ENCODE peak calls at places on chromosomes 6 and 20, in five cellular contexts. Y, L, E, J and F are unnamed samples.

GRCh38 chr20:45289942-45290676 is 16.5 kb upstream of the RBPJL start:
- DNase-seq in Y (no peak), L (no peak), E (no peak), J (no peak), F (no peak)

GRCh38 chr6:127606131-127606562 is 29.2 kb downstream of the C6orf58 start:
- DNase-seq in Y (no peak), L (no peak), E (peak), J (peak), F (no peak)

GRCh38 chr6:84774174-84775158 is 10.1 kb upstream of the TBX18 start:
- DNase-seq in Y (peak), L (no peak), E (no peak), J (peak), F (no peak)

GRCh38 chr6:148711833-148712653 is 34.8 kb upstream of the UST start:
- DNase-seq in Y (no peak), L (no peak), E (no peak), J (no peak), F (no peak)

GRCh38 chr6:43113431-43114260 is 37.5 kb downstream of the PTK7 start:
- DNase-seq in Y (no peak), L (no peak), E (no peak), J (peak), F (no peak)

GRCh38 chr20:60085551-60086132 is 127.4 kb downstream of the CDH26 start:
- DNase-seq in Y (no peak), L (no peak), E (no peak), J (no peak), F (no peak)

GRCh38 chr6:3627501-3627900 is 124.0 kb downstream of the PXDC1 start:
- DNase-seq in Y (no peak), L (no peak), E (no peak), J (no peak), F (no peak)

GRCh38 chr6:3789896-3790558 is 38.5 kb upstream of the PXDC1 start:
- DNase-seq in Y (no peak), L (no peak), E (no peak), J (no peak), F (no peak)

GRCh38 chr20:16548073-16548672 is 25.1 kb downstream of the KIF16B start:
- DNase-seq in Y (no peak), L (no peak), E (no peak), J (no peak), F (no peak)

GRCh38 chr20:64253000-64253383 is 2.6 kb upstream of the PCMTD2 start:
- DNase-seq in Y (no peak), L (no peak), E (no peak), J (no peak), F (no peak)

GRCh38 chr6:45928721-45929305 is 86.8 kb downstream of the CLIC5 start:
- DNase-seq in Y (no peak), L (no peak), E (no peak), J (no peak), F (no peak)
- TF ChIP-seq CTCF in Y (no peak), L (no peak), E (no peak), J (no peak), F (no peak)

DNA sequence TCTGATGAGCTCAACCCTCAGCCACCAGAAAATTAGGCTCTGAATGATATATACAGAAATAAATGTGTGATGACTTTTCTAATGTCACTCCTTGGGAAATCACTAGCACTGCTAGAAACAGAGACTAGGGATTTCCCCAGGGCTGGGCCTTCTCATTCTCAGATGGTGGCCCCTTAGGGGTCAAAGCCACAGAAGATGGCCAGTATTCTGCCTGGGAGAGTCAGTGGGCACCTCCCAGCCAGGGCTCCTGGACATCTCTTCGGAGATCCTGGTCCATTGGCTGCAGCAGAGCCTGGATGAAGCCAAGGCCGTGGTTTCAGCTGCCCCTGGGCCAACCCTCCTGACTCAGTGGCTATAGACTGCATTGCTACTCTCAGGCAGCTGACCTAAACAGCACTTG is 276.9 kb upstream of the SUPT3H start:
- DNase-seq in Y (no peak), L (no peak), E (no peak), J (no peak), F (peak)
- TF ChIP-seq CTCF in Y (no peak), L (no peak), E (no peak), J (no peak), F (no peak)

GRCh38 chr6:1442929-1443328 is 53.6 kb downstream of the FOXF2 start:
- DNase-seq in Y (no peak), L (no peak), E (no peak), J (no peak), F (no peak)
- TF ChIP-seq CTCF in Y (no peak), L (no peak), E (no peak), J (no peak), F (no peak)

DNA sequence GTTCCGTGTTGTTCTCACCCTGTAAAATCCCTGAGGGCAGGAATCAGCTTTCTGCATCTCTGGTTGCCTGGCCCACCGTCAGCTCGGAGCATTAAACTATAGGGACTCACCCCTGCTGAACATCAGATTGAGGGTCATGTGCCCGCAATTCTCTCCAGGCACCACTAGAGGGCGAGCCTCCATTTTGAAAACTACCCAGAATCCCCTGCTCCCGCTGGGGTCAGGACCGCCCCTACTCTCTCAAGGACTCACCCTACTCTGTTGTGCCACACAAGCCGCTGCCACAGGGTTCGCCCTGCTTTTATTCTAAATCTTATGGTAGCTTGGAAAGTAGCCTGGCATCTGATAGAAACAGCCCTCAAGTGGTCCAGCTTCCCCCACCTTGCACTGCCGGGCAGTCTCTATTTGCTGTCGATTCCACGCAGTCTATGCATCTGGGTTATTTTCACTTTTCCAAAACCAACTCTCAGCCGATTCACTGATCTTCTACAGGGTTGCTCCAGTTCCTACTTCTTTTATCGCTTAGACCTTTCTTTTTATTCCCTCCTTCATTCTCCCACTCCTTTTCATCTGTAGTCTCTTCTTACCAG is 244.1 kb upstream of the QKI start:
- DNase-seq in Y (no peak), L (no peak), E (no peak), J (no peak), F (no peak)
- TF ChIP-seq CTCF in Y (peak), L (no peak), E (peak), J (peak), F (peak)

GRCh38 chr20:50058646-50059398 is 54.1 kb downstream of the UBE2V1 start:
- DNase-seq in Y (no peak), L (no peak), E (no peak), J (no peak), F (no peak)
- TF ChIP-seq CTCF in Y (no peak), L (no peak), E (no peak), J (no peak), F (no peak)

DNA sequence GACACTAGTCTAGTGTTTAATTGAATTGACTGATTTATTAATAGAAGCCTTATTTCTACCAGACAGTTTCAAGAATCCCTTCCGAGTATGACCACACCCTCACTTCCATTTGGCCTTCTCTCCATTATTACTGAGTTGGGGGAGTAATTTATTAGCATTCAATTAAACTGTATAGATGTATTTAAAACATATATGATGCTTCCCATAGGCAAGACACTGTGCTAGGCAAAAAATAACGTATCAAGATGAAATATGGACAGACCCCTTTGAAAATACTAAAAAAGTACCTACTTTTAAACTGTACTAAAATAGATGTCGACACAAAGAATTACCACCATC is 112.9 kb upstream of the PHACTR1 start:
- DNase-seq in Y (no peak), L (no peak), E (no peak), J (no peak), F (no peak)
- TF ChIP-seq CTCF in Y (no peak), L (no peak), E (no peak), J (no peak), F (peak)

DNA sequence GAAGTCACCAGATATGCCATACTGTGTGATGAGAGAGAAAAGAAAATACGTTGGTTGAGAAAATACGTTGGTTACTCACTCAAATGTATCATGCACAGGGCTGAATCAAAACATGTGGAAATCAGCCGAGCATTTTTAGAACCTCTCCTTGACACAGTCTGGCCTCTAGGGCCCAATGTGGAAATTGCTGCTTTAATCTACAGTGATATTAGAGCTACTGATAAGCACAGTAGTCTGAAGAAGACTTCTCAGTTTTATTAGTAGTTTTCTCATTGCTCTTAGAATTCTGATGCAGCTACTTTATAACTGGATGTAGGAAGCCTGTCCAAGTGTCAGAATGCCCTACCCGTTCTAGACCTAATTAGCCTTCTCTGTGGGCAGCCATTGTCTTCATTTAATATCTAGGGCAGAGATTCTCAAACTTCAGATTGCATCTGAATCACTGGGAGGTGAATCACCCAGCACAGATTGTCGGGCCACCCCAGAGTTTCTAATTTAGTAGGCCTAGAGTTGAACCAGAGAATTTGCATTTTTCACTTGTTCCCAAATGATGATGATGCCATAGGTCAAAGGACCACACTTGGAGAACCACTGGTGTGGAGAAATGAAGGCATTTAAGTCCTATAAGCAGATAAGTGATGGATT is 229.1 kb downstream of the PLCB1 start:
- DNase-seq in Y (no peak), L (no peak), E (no peak), J (no peak), F (no peak)
- TF ChIP-seq CTCF in Y (no peak), L (no peak), E (no peak), J (peak), F (no peak)

GRCh38 chr20:10077081-10077471 is 42.3 kb downstream of the ANKEF1 start:
- DNase-seq in Y (no peak), L (no peak), E (no peak), J (no peak), F (no peak)
- TF ChIP-seq CTCF in Y (peak), L (no peak), E (peak), J (peak), F (peak)

DNA sequence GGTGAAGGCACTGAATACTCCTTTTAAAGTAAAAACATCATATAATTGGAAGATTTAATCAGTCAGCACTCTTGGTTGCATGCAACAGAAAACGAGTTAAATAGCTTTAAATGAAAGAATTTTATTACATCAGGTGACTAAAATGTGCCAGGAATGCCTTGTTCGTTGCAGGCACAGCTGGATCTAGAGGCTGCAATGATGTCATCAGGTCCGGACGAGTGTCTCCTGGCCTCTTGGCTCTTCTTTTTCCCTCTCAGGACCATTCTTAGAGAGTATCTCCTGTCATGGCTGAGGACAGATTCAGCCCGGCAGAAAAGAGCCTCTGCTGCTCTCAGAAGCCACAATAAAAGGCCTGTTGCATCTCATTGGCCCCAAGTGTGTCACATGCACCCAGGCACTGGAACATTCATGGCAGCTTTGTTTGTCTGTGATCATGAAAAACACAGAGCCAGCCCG is 510.7 kb upstream of the SULF2 start:
- DNase-seq in Y (no peak), L (no peak), E (no peak), J (peak), F (no peak)
- TF ChIP-seq CTCF in Y (no peak), L (no peak), E (no peak), J (no peak), F (no peak)